ENCODE peak calls at places on chromosomes 11 and 22, in six cellular contexts. T, C, Z, H, X and G are unnamed samples.

GRCh38 chr22:42357634-42358296 is 74.4 kb downstream of the NFAM1 start:
- DNase-seq in Z (no peak), X (no peak), C (no peak), H (no peak), T (no peak), G (no peak)

GRCh38 chr11:67503119-67504022 is 1.8 kb downstream of the PITPNM1 start:
- DNase-seq in C (no peak), H (no peak), X (peak; percentile 16), T (no peak), Z (no peak), G (no peak)

GRCh38 chr11:819943-820649 is 1.4 kb downstream of the PNPLA2 start:
- DNase-seq in T (peak; percentile 89), H (no peak), Z (peak; percentile 84), X (peak; percentile 97), C (no peak), G (peak; percentile 93)

GRCh38 chr11:67441731-67442401 is 1.4 kb downstream of the CORO1B start:
- DNase-seq in H (no peak), T (no peak), Z (no peak), X (no peak), C (no peak), G (no peak)

GRCh38 chr11:76686261-76687079 is 15.9 kb upstream of the LRRC32 start:
- DNase-seq in X (no peak), H (no peak), Z (no peak), C (no peak), T (no peak), G (no peak)

GRCh38 chr11:123103326-123103980 is 41.5 kb upstream of the HSPA8 start:
- DNase-seq in C (peak; percentile 58), X (peak; percentile 49), Z (peak; percentile 52), H (peak; percentile 46), T (peak; percentile 42), G (peak; percentile 67)

GRCh38 chr11:70153133-70153727 is 49.9 kb upstream of the FADD start:
- DNase-seq in H (no peak), Z (no peak), X (no peak), T (no peak), C (no peak), G (no peak)

GRCh38 chr22:48185656-48186055 is 1423.2 kb downstream of the TBC1D22A start:
- DNase-seq in Z (no peak), X (no peak), H (no peak), C (no peak), T (no peak), G (no peak)

GRCh38 chr11:121236115-121237001 is 56.2 kb upstream of the SC5D start:
- DNase-seq in Z (no peak), X (no peak), T (no peak), C (no peak), H (peak; percentile 55), G (no peak)